ENCODE peak calls at places on chromosome 7, in seven cellular contexts. B is uterus, J is HCT116, S is adrenal gland, X is body of pancreas, H is right lobe of liver, I is tibial nerve. R is an unnamed sample.

GRCh38 chr7:101390901-101391301 is 28.2 kb downstream of the COL26A1 start:
- DNase-seq in B (no peak), J (no peak), S (peak), X (peak), H (peak), I (peak), R (no peak)

GRCh38 chr7:114818501-114818900 is 103.4 kb upstream of the MDFIC start:
- DNase-seq in B (no peak), J (peak), S (no peak), X (no peak), H (no peak), I (no peak), R (peak)

GRCh38 chr7:150988230-150989226 is 2.3 kb upstream of the NOS3 start:
- DNase-seq in B (peak), J (no peak), S (peak), X (no peak), H (peak), I (peak), R (no peak)

GRCh38 chr7:6226194-6226799 is 46.1 kb downstream of the CYTH3 start:
- DNase-seq in B (no peak), J (no peak), S (no peak), X (peak), H (no peak), I (no peak), R (no peak)

GRCh38 chr7:139646566-139646965 is 123.1 kb downstream of the CLEC2L start:
- DNase-seq in B (no peak), J (no peak), S (no peak), X (no peak), H (no peak), I (no peak), R (no peak)

GRCh38 chr7:102992820-102993531 is 80.2 kb downstream of the LRRC17 start:
- DNase-seq in B (no peak), J (peak), S (peak), X (peak), H (no peak), I (no peak), R (no peak)

GRCh38 chr7:16548428-16548827 is 21.8 kb downstream of the LRRC72 start:
- DNase-seq in B (no peak), J (no peak), S (no peak), X (no peak), H (no peak), I (no peak), R (no peak)

GRCh38 chr7:33107136-33108066 is 1.8 kb downstream of the RP9 start:
- DNase-seq in B (no peak), J (no peak), S (peak), X (peak), H (no peak), I (peak), R (no peak)

GRCh38 chr7:157018328-157018996 is 8.0 kb upstream of the MNX1 start:
- DNase-seq in B (no peak), J (no peak), S (no peak), X (no peak), H (no peak), I (no peak), R (no peak)

GRCh38 chr7:11931306-11931705 is 99.3 kb upstream of the THSD7A start:
- DNase-seq in B (no peak), J (no peak), S (no peak), X (no peak), H (no peak), I (no peak), R (no peak)

GRCh38 chr7:24786306-24786705 is 29.0 kb upstream of the GSDME start:
- DNase-seq in B (no peak), J (no peak), S (no peak), X (no peak), H (no peak), I (no peak), R (no peak)

GRCh38 chr7:24784292-24784691 is 27.0 kb upstream of the GSDME start:
- DNase-seq in B (no peak), J (no peak), S (no peak), X (no peak), H (no peak), I (no peak), R (no peak)

GRCh38 chr7:24788956-24789576 is 31.8 kb upstream of the GSDME start:
- DNase-seq in B (no peak), J (no peak), S (no peak), X (no peak), H (no peak), I (no peak), R (no peak)

GRCh38 chr7:24788075-24788474 is 30.8 kb upstream of the GSDME start:
- DNase-seq in B (no peak), J (no peak), S (no peak), X (no peak), H (no peak), I (no peak), R (no peak)

DNA sequence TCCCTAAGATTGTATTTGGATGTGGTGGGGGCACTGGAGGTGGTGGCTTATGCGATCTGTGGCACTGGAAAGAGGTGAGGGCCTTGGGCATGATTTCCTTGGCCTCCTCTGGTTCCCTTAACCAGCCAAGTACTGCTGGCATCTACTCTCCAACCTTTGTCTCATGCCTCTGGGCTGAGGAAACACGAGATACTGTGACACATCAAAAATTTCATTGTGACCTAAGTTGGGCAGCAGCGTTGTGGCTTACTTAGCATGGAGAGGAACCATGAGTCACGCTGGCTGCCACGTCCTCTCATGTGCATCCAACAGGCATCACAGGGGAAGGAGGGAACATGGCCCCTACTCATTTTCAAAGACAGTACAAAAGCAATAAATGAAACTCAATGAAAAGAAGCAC is 29.7 kb upstream of the GSDME start:
- DNase-seq in B (no peak), J (peak), S (peak), X (peak), H (no peak), I (no peak), R (peak)
- TF ChIP-seq POLR2A in B (no peak), J (no peak), S (no peak), X (no peak), H (no peak), I (no peak), R (no peak)

GRCh38 chr7:99438573-99439480 is at the start of the genes CPSF4 and PTCD1:
- DNase-seq in B (peak), J (peak), S (peak), X (peak), H (peak), I (peak), R (peak)
- TF ChIP-seq POLR2A in B (peak), J (peak), S (peak), X (peak), H (peak), I (no peak), R (peak)

GRCh38 chr7:153470004-153470671 is 582.1 kb upstream of the DPP6 start:
- DNase-seq in B (no peak), J (no peak), S (no peak), X (no peak), H (no peak), I (no peak), R (no peak)
- TF ChIP-seq POLR2A in B (no peak), J (no peak), S (no peak), X (no peak), H (no peak), I (no peak), R (no peak)

DNA sequence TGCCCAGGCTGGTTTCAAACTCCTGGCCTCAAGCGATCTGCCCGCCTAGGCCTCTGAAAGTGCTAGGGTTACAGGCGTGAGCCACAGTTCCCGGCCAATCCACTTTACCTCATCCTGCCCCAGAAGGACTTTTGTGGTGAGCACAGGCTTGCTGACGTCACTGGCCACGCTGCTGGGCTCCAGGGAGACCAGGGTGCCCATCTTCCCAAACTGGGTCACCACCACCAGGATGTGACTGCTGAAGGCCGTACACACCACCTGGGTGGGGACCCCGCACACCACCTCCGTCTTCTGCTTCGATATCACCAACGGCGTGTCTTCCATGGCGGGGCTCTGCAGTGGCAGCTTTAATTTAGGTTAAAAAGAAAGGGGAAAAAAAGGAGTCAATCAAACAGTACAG is 816 bp downstream of the PSMG3 start:
- DNase-seq in B (no peak), J (no peak), S (no peak), X (no peak), H (no peak), I (no peak), R (peak)
- TF ChIP-seq POLR2A in B (no peak), J (no peak), S (no peak), X (no peak), H (no peak), I (no peak), R (peak)

GRCh38 chr7:37031571-37032257 is 307.4 kb upstream of the AOAH start:
- DNase-seq in B (peak), J (peak), S (peak), X (peak), H (no peak), I (peak), R (peak)
- TF ChIP-seq POLR2A in B (no peak), J (no peak), S (no peak), X (no peak), H (peak), I (no peak), R (no peak)

R was measured in H54.